ENCODE peak calls at places on chromosomes 3 and 15, in eight cellular contexts. O is choroid plexus epithelial cell, S is AG10803, G is uterus, A is keratinocyte, T is bronchial epithelial cell, B is AG04450, I is right lobe of liver. L is an unnamed sample.

GRCh38 chr15:57148236-57148635 is 228.1 kb upstream of the CGNL1 start:
- DNase-seq in S (no peak), B (no peak), O (no peak), T (no peak), I (no peak), G (no peak), A (no peak), L (no peak)

GRCh38 chr3:132034486-132035464 is at the start of gene CPNE4:
- DNase-seq in I (peak; percentile 67), B (peak; percentile 21), S (peak; percentile 59), O (peak; percentile 75), A (peak; percentile 28), T (peak; percentile 48), G (peak; percentile 14), L (no peak)

GRCh38 chr3:123072152-123072551 is 5.3 kb downstream of the PDIA5 start:
- DNase-seq in I (no peak), S (no peak), B (no peak), A (no peak), G (no peak), T (no peak), O (no peak), L (no peak)

GRCh38 chr3:124478834-124479233 is 251.4 kb upstream of the UMPS start:
- DNase-seq in O (no peak), T (no peak), I (no peak), G (no peak), B (no peak), A (no peak), S (no peak), L (no peak)

GRCh38 chr15:98967096-98967495 is 40.5 kb downstream of the PGPEP1L start:
- DNase-seq in O (no peak), G (no peak), B (no peak), T (peak; percentile 75), A (no peak), I (no peak), S (no peak), L (no peak)

GRCh38 chr3:132637590-132637989 is 22.0 kb downstream of the ACAD11 start:
- DNase-seq in A (no peak), O (peak; percentile 38), S (peak; percentile 75), G (no peak), B (no peak), T (peak; percentile 90), I (no peak), L (no peak)

GRCh38 chr15:31448635-31448979 is 122.0 kb downstream of the KLF13 start:
- DNase-seq in O (no peak), I (no peak), A (no peak), T (no peak), S (no peak), G (peak; percentile 6), B (no peak), L (no peak)

GRCh38 chr15:62648954-62649353 is 393.6 kb upstream of the TPM1 start:
- DNase-seq in T (peak; percentile 22), A (no peak), O (peak; percentile 36), G (no peak), S (no peak), I (no peak), B (no peak), L (no peak)

GRCh38 chr3:129739613-129740012 is 133.1 kb upstream of the PLXND1 start:
- DNase-seq in O (no peak), B (no peak), T (no peak), A (no peak), S (no peak), G (no peak), I (no peak), L (no peak)

GRCh38 chr3:145959457-145960088 is 201.4 kb downstream of the PLOD2 start:
- DNase-seq in S (no peak), G (no peak), T (no peak), A (no peak), B (no peak), I (no peak), O (no peak), L (no peak)

GRCh38 chr15:35874260-35874905 is 328.4 kb upstream of the DPH6 start:
- DNase-seq in A (peak; percentile 71), S (peak; percentile 73), B (peak; percentile 29), O (peak; percentile 88), G (no peak), T (peak; percentile 97), I (no peak), L (peak; percentile 13)

GRCh38 chr3:45688194-45688881 is 858 bp upstream of the SACM1L start:
- DNase-seq in G (peak; percentile 49), I (no peak), A (peak; percentile 11), O (peak; percentile 28), T (no peak), B (no peak), S (no peak), L (no peak)

GRCh38 chr3:155026999-155027591 is 53.0 kb upstream of the MME start:
- DNase-seq in B (no peak), T (no peak), G (no peak), O (peak; percentile 58), A (no peak), S (peak; percentile 94), I (no peak), L (no peak)

GRCh38 chr3:102074951-102075350 is 225.6 kb downstream of the NFKBIZ start:
- DNase-seq in I (no peak), A (no peak), G (no peak), T (no peak), S (peak; percentile 14), O (no peak), B (peak; percentile 18), L (no peak)

GRCh38 chr15:35182841-35183479 is 97.9 kb upstream of the NANOGP8 start:
- DNase-seq in O (peak; percentile 86), A (no peak), G (no peak), T (no peak), S (no peak), I (no peak), B (no peak), L (no peak)

GRCh38 chr15:79065744-79066376 is 24.7 kb downstream of the RASGRF1 start:
- DNase-seq in S (no peak), O (no peak), I (no peak), A (no peak), G (no peak), T (no peak), B (no peak), L (no peak)

GRCh38 chr3:171994646-171995441 is 44.5 kb upstream of the FNDC3B start:
- DNase-seq in G (no peak), B (peak; percentile 88), T (peak; percentile 66), S (peak; percentile 98), I (no peak), A (peak; percentile 11), O (peak; percentile 91), L (peak; percentile 89)

GRCh38 chr15:80991446-80991845 is 1.8 kb upstream of the MESD start:
- DNase-seq in S (peak; percentile 75), A (no peak), I (no peak), B (no peak), T (peak; percentile 41), O (peak; percentile 72), G (peak; percentile 69), L (no peak)

GRCh38 chr3:188534633-188535032 is 380.7 kb downstream of the LPP start:
- DNase-seq in I (no peak), T (peak; percentile 32), B (no peak), O (peak; percentile 48), S (no peak), A (no peak), G (no peak), L (no peak)

GRCh38 chr3:127037423-127037841 is 54.5 kb downstream of the PLXNA1 start:
- DNase-seq in B (no peak), O (no peak), S (no peak), T (no peak), G (no peak), A (no peak), I (no peak), L (no peak)

GRCh38 chr3:16596352-16597032 is 8.7 kb downstream of the DAZL start:
- DNase-seq in B (no peak), I (no peak), G (no peak), S (no peak), O (no peak), A (no peak), T (no peak), L (no peak)

GRCh38 chr15:67098768-67099282 is 33.4 kb downstream of the SMAD3 start:
- DNase-seq in B (no peak), O (no peak), A (no peak), G (no peak), S (peak; percentile 48), T (no peak), I (no peak), L (no peak)
- H3K4me3 ChIP-seq in B (peak overlapping the region; percentile 11), O (peak overlapping the region; percentile 14), A (peak overlapping the region; percentile 45), G (no peak overlapping the region), S (peak overlapping the region; percentile 51), T (no peak overlapping the region), I (no peak overlapping the region), L (no peak overlapping the region)

DNA sequence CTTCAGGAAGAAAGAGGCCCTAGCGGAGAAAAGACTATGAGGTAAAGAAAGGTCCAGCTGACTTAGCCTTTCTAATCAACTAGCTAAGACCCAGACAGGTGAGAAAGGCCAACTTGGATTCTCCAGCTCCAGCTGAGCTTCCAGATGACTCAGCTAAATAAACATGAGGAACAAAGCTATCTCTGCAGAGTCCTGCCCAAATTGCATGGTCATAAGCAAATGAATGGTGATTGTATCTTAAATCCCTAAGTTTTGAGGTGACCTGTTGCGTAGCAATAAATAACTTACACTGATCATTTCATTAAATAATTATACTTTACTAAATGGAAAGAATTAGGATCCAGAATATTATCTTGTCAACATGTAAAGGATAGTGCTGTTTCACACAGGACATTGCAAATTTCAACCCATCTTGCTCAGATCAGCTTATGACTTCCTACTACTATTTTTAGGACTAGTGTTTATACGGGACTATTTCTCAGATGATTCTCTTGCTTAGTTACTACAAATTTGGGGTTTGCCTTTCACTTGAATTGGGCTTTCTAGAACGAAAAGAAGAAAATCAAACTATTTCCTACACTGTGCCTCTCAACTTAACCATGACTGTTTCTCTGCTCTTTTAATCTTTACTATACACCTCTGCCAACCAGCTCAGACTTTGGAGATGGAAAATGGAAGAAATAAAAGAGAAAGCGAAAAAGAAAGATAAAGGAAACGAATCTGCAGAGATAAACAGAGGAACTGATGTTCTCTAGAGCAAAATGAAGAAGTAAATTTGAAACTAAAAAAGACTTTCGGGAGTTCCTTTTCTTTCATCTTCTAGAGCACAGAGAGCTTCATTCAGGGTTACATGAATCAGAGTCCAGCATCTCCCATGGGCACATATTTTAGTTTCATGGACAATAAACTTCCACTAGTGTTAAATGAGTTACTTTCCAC is 6.6 kb upstream of the ADGRG7 start:
- DNase-seq in T (peak; percentile 91), O (peak; percentile 62), A (no peak), I (no peak), B (no peak), S (peak; percentile 28), G (no peak), L (no peak)
- H3K4me3 ChIP-seq in T (no peak overlapping the region), O (no peak overlapping the region), A (no peak overlapping the region), I (no peak overlapping the region), B (no peak overlapping the region), S (no peak overlapping the region), G (no peak overlapping the region), L (no peak overlapping the region)

GRCh38 chr3:190424478-190425439 is 24.9 kb downstream of the TMEM207 start:
- DNase-seq in A (peak; percentile 26), G (peak; percentile 54), O (peak; percentile 87), T (peak; percentile 72), I (peak; percentile 52), S (peak; percentile 76), B (peak; percentile 37), L (no peak)
- H3K4me3 ChIP-seq in A (no peak overlapping the region), G (no peak overlapping the region), O (peak overlapping the region; percentile 18), T (no peak overlapping the region), I (no peak overlapping the region), S (no peak overlapping the region), B (no peak overlapping the region), L (no peak overlapping the region)

DNA sequence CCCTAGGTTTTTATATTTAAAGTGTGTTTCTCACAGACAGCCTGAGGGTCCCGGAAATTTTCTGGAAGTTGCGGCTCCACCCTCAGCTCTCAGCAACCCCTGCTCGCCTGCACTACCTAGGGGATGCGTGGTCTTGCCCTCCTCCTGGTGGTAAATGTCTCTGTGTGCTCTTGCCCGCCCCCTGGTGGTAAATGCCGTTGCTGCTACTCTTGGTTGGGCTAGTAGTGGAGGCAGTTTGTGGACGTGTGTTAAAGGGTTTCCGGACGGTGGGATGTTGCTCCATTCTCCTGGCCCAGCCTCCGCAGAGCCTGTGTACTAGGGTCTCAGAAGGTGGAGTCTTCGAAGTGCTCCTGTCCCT is 27.4 kb downstream of the STOML1 start:
- DNase-seq in I (peak; percentile 74), A (no peak), S (peak; percentile 69), B (peak; percentile 29), T (peak; percentile 62), O (peak; percentile 84), G (peak; percentile 81), L (no peak)
- H3K4me3 ChIP-seq in I (no peak overlapping the region), A (peak overlapping the region; percentile 33), S (no peak overlapping the region), B (no peak overlapping the region), T (no peak overlapping the region), O (no peak overlapping the region), G (no peak overlapping the region), L (no peak overlapping the region)